ENCODE peak calls at places on chromosome 3, in five cellular contexts. One of them, this sample, is unnamed.

GRCh38 chr3:151067158-151067557 is 18.3 kb upstream of the MED12L start:
- DNase-seq in HCT116: peak; percentile 13
- DNase-seq in fibroblast of lung: no peak
- DNase-seq in GM23248: no peak
- DNase-seq in MM.1S: peak; percentile 45
- DNase-seq in this sample: no peak

GRCh38 chr3:41363830-41364523 is 164.7 kb downstream of the CTNNB1 start:
- DNase-seq in HCT116: no peak
- DNase-seq in fibroblast of lung: no peak
- DNase-seq in GM23248: no peak
- DNase-seq in MM.1S: no peak
- DNase-seq in this sample: no peak

GRCh38 chr3:119227064-119227850 is 13.4 kb downstream of the B4GALT4 start:
- DNase-seq in HCT116: no peak
- DNase-seq in fibroblast of lung: no peak
- DNase-seq in GM23248: peak; percentile 25
- DNase-seq in MM.1S: no peak
- DNase-seq in this sample: no peak

GRCh38 chr3:174581551-174581950 is 277.6 kb upstream of the NAALADL2 start:
- DNase-seq in HCT116: peak; percentile 0
- DNase-seq in fibroblast of lung: no peak
- DNase-seq in GM23248: peak; percentile 5
- DNase-seq in MM.1S: no peak
- DNase-seq in this sample: no peak

GRCh38 chr3:71117572-71118247 is 465.8 kb downstream of the FOXP1 start:
- DNase-seq in HCT116: no peak
- DNase-seq in fibroblast of lung: peak; percentile 71
- DNase-seq in GM23248: peak; percentile 47
- DNase-seq in MM.1S: no peak
- DNase-seq in this sample: peak; percentile 3

GRCh38 chr3:98482717-98483482 is 14.6 kb upstream of the OR5K2 start:
- DNase-seq in HCT116: peak; percentile 67
- DNase-seq in fibroblast of lung: no peak
- DNase-seq in GM23248: no peak
- DNase-seq in MM.1S: no peak
- DNase-seq in this sample: no peak

GRCh38 chr3:32018723-32019564 is 37.4 kb downstream of the ZNF860 start:
- DNase-seq in HCT116: peak; percentile 54
- DNase-seq in fibroblast of lung: peak; percentile 56
- DNase-seq in GM23248: peak; percentile 69
- DNase-seq in MM.1S: peak; percentile 39
- DNase-seq in this sample: peak; percentile 52

GRCh38 chr3:8303466-8303865 is 198.2 kb upstream of the LMCD1 start:
- DNase-seq in HCT116: no peak
- DNase-seq in fibroblast of lung: peak; percentile 12
- DNase-seq in GM23248: peak; percentile 25
- DNase-seq in MM.1S: no peak
- DNase-seq in this sample: no peak

GRCh38 chr3:38149701-38150100 is 11.2 kb downstream of the MYD88 start:
- DNase-seq in HCT116: no peak
- DNase-seq in fibroblast of lung: no peak
- DNase-seq in GM23248: no peak
- DNase-seq in MM.1S: no peak
- DNase-seq in this sample: no peak

GRCh38 chr3:158768361-158768787 is 33.5 kb upstream of the MFSD1 start:
- DNase-seq in HCT116: no peak
- DNase-seq in fibroblast of lung: peak; percentile 82
- DNase-seq in GM23248: peak; percentile 65
- DNase-seq in MM.1S: no peak
- DNase-seq in this sample: no peak

GRCh38 chr3:41277790-41278465 is 78.6 kb downstream of the CTNNB1 start:
- DNase-seq in HCT116: no peak
- DNase-seq in fibroblast of lung: no peak
- DNase-seq in GM23248: no peak
- DNase-seq in MM.1S: no peak
- DNase-seq in this sample: no peak

GRCh38 chr3:72282918-72283317 is 498.0 kb upstream of the PROK2 start:
- DNase-seq in HCT116: no peak
- DNase-seq in fibroblast of lung: no peak
- DNase-seq in GM23248: no peak
- DNase-seq in MM.1S: no peak
- DNase-seq in this sample: no peak
- H3K4me2 ChIP-seq in HCT116: no peak overlapping the region
- H3K4me2 ChIP-seq in fibroblast of lung: no peak overlapping the region
- H3K4me2 ChIP-seq in GM23248: no peak overlapping the region
- H3K4me2 ChIP-seq in MM.1S: no peak overlapping the region
- H3K4me2 ChIP-seq in this sample: no peak overlapping the region

GRCh38 chr3:440826-441225 is 244.3 kb downstream of the CHL1 start:
- DNase-seq in HCT116: no peak
- DNase-seq in fibroblast of lung: no peak
- DNase-seq in GM23248: no peak
- DNase-seq in MM.1S: no peak
- DNase-seq in this sample: no peak

GRCh38 chr3:435969-436492 is 239.5 kb downstream of the CHL1 start:
- DNase-seq in HCT116: no peak
- DNase-seq in fibroblast of lung: no peak
- DNase-seq in GM23248: no peak
- DNase-seq in MM.1S: no peak
- DNase-seq in this sample: no peak

GRCh38 chr3:430186-430585 is 233.6 kb downstream of the CHL1 start:
- DNase-seq in HCT116: no peak
- DNase-seq in fibroblast of lung: no peak
- DNase-seq in GM23248: no peak
- DNase-seq in MM.1S: no peak
- DNase-seq in this sample: no peak

DNA sequence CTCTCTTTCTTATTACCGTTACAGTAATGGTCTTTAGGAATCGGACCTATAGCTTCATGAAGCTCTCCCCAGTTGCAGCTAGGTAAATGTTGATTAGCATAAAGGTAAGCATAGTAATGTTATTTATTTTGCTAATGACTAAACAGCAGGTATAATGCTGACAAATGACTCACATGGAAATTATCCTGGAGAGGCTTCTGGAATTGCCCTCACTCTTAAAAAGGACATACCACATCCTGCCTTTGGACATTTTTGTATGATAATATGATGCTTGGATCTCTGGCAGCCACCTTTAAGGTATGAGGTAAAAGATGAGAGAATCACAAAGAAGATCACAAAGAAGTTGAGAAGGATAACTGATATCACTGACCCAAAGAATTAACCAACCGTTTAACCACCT is 238.6 kb downstream of the CHL1 start:
- DNase-seq in HCT116: no peak
- DNase-seq in fibroblast of lung: no peak
- DNase-seq in GM23248: no peak
- DNase-seq in MM.1S: no peak
- DNase-seq in this sample: peak; percentile 3
- H3K9me3 ChIP-seq in HCT116: peaks cover 20% of the 10 kb centered on the region
- H3K9me3 ChIP-seq in fibroblast of lung: no peaks in the 10 kb centered on the region
- H3K9me3 ChIP-seq in GM23248: no peaks in the 10 kb centered on the region
- H3K9me3 ChIP-seq in MM.1S: no peaks in the 10 kb centered on the region
- H3K9me3 ChIP-seq in this sample: peaks cover 2% of the 10 kb centered on the region

GRCh38 chr3:126952261-126952982 is 30.5 kb upstream of the PLXNA1 start:
- DNase-seq in HCT116: no peak
- DNase-seq in fibroblast of lung: no peak
- DNase-seq in GM23248: no peak
- DNase-seq in MM.1S: no peak
- DNase-seq in this sample: peak; percentile 65

GRCh38 chr3:126948980-126949535 is 33.9 kb upstream of the PLXNA1 start:
- DNase-seq in HCT116: no peak
- DNase-seq in fibroblast of lung: no peak
- DNase-seq in GM23248: no peak
- DNase-seq in MM.1S: no peak
- DNase-seq in this sample: no peak

GRCh38 chr3:126952983-126953660 is 29.8 kb upstream of the PLXNA1 start:
- DNase-seq in HCT116: no peak
- DNase-seq in fibroblast of lung: no peak
- DNase-seq in GM23248: no peak
- DNase-seq in MM.1S: no peak
- DNase-seq in this sample: peak; percentile 22

GRCh38 chr3:126954141-126954845 is 28.6 kb upstream of the PLXNA1 start:
- DNase-seq in HCT116: no peak
- DNase-seq in fibroblast of lung: no peak
- DNase-seq in GM23248: peak; percentile 35
- DNase-seq in MM.1S: no peak
- DNase-seq in this sample: peak; percentile 83

DNA sequence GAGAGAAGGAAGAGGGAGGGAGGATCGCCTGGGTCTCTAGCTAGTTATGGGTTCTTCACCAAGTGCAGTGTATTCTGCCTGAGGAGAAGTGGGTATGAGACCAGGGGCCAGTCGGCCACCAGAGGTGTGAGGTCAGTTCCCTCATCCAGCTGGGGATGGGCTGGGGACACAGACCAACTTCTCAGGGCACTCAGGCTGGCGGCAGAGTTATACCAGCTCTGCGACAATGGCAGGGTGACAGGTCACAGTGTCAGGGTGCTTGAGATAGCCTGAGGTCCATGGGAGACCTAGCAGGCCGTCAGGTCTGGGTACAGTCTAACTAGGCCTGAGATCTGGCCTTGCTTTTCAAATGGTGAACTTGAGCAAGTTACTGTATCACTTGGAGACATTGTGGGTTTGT is 31.4 kb upstream of the PLXNA1 start:
- DNase-seq in HCT116: no peak
- DNase-seq in fibroblast of lung: no peak
- DNase-seq in GM23248: no peak
- DNase-seq in MM.1S: no peak
- DNase-seq in this sample: peak; percentile 55
- H3K4me2 ChIP-seq in HCT116: no peak overlapping the region
- H3K4me2 ChIP-seq in fibroblast of lung: no peak overlapping the region
- H3K4me2 ChIP-seq in GM23248: no peak overlapping the region
- H3K4me2 ChIP-seq in MM.1S: no peak overlapping the region
- H3K4me2 ChIP-seq in this sample: no peak overlapping the region

GRCh38 chr3:14491396-14492190 is 48.5 kb downstream of the GRIP2 start:
- DNase-seq in HCT116: no peak
- DNase-seq in fibroblast of lung: no peak
- DNase-seq in GM23248: no peak
- DNase-seq in MM.1S: no peak
- DNase-seq in this sample: peak; percentile 61

GRCh38 chr3:14490831-14491230 is 49.3 kb downstream of the GRIP2 start:
- DNase-seq in HCT116: no peak
- DNase-seq in fibroblast of lung: no peak
- DNase-seq in GM23248: no peak
- DNase-seq in MM.1S: no peak
- DNase-seq in this sample: peak; percentile 39

GRCh38 chr3:14489641-14490040 is 50.5 kb downstream of the GRIP2 start:
- DNase-seq in HCT116: no peak
- DNase-seq in fibroblast of lung: no peak
- DNase-seq in GM23248: no peak
- DNase-seq in MM.1S: no peak
- DNase-seq in this sample: peak; percentile 1

GRCh38 chr3:14488286-14489036 is 51.7 kb downstream of the GRIP2 start:
- DNase-seq in HCT116: no peak
- DNase-seq in fibroblast of lung: no peak
- DNase-seq in GM23248: no peak
- DNase-seq in MM.1S: no peak
- DNase-seq in this sample: peak; percentile 52

GRCh38 chr3:14490255-14490654 is 49.9 kb downstream of the GRIP2 start:
- DNase-seq in HCT116: no peak
- DNase-seq in fibroblast of lung: no peak
- DNase-seq in GM23248: no peak
- DNase-seq in MM.1S: no peak
- DNase-seq in this sample: peak; percentile 6
- H3K9me3 ChIP-seq in HCT116: no peaks in the 10 kb centered on the region
- H3K9me3 ChIP-seq in fibroblast of lung: no peaks in the 10 kb centered on the region
- H3K9me3 ChIP-seq in GM23248: no peaks in the 10 kb centered on the region
- H3K9me3 ChIP-seq in MM.1S: no peaks in the 10 kb centered on the region
- H3K9me3 ChIP-seq in this sample: no peaks in the 10 kb centered on the region

GRCh38 chr3:101870138-101870537 is 20.8 kb downstream of the NFKBIZ start:
- DNase-seq in HCT116: no peak
- DNase-seq in fibroblast of lung: peak; percentile 33
- DNase-seq in GM23248: no peak
- DNase-seq in MM.1S: no peak
- DNase-seq in this sample: no peak
- H3K4me2 ChIP-seq in HCT116: no peak overlapping the region
- H3K4me2 ChIP-seq in fibroblast of lung: no peak overlapping the region
- H3K4me2 ChIP-seq in GM23248: no peak overlapping the region
- H3K4me2 ChIP-seq in MM.1S: no peak overlapping the region
- H3K4me2 ChIP-seq in this sample: no peak overlapping the region

DNA sequence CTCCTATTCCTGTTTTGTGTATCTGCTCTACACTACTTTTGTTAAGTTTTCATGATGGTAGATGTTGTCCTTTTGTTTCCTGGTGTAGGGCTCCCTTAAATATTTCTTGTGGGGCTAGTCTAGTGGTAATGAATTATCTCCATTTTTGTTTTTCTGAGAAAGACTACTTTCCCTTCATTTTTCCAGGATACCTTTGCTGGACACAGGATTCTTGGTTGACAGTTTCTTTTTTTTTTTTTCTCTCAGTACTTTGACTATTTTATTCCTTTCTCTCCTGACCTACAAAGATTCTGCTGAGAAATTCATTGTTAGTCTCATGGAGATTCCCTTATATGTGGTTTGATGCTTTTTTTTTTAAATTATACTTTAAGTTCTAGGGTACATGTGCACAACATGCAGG is 38.0 kb downstream of the FAIM start:
- DNase-seq in HCT116: no peak
- DNase-seq in fibroblast of lung: no peak
- DNase-seq in GM23248: no peak
- DNase-seq in MM.1S: no peak
- DNase-seq in this sample: no peak
- H3K9me3 ChIP-seq in HCT116: peaks cover 6% of the 10 kb centered on the region
- H3K9me3 ChIP-seq in fibroblast of lung: no peaks in the 10 kb centered on the region
- H3K9me3 ChIP-seq in GM23248: no peaks in the 10 kb centered on the region
- H3K9me3 ChIP-seq in MM.1S: no peaks in the 10 kb centered on the region
- H3K9me3 ChIP-seq in this sample: no peaks in the 10 kb centered on the region

DNA sequence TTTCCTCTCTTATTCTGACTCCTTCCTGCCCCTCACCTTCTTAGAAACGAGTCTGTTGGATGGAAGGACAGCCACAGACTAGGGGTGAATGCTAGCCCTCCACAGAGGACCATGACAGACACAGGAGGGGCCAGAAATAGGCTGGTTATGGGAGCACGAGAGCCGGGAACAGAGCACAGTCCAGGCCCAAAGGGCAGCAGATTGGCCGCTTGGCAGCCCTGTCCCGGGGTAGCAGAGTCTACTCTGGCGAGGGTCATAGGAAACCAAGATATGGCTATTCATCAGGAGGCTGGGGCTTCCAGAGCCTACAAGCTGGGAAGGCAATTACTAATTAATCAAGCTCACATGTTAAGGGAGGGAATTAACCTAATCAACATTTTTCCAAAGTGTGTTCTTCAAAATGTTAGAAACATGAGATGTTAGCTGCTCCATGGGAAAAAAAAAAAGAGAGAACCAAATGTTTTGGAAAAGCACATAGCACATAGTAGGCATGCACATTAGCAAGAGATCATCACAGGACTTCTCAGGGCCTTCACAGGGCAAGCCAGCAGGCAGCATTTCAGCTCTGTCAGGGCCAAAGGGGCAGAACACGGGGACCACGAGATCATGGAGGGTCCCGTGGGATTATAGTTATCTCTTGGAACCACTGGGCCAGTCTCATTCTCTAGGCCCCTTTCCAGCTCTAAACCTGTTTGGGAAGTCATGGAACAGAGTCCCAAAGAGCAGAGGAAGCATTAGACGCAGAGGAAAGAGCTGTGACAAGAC is 13.3 kb downstream of the SEMA3G start:
- DNase-seq in HCT116: no peak
- DNase-seq in fibroblast of lung: no peak
- DNase-seq in GM23248: no peak
- DNase-seq in MM.1S: no peak
- DNase-seq in this sample: no peak
- H3K4me2 ChIP-seq in HCT116: no peak overlapping the region
- H3K4me2 ChIP-seq in fibroblast of lung: no peak overlapping the region
- H3K4me2 ChIP-seq in GM23248: no peak overlapping the region
- H3K4me2 ChIP-seq in MM.1S: no peak overlapping the region
- H3K4me2 ChIP-seq in this sample: no peak overlapping the region

GRCh38 chr3:39869890-39870289 is 60.5 kb downstream of the MYRIP start:
- DNase-seq in HCT116: no peak
- DNase-seq in fibroblast of lung: no peak
- DNase-seq in GM23248: no peak
- DNase-seq in MM.1S: no peak
- DNase-seq in this sample: no peak
- H3K9me3 ChIP-seq in HCT116: no peaks in the 10 kb centered on the region
- H3K9me3 ChIP-seq in fibroblast of lung: no peaks in the 10 kb centered on the region
- H3K9me3 ChIP-seq in GM23248: no peaks in the 10 kb centered on the region
- H3K9me3 ChIP-seq in MM.1S: no peaks in the 10 kb centered on the region
- H3K9me3 ChIP-seq in this sample: peaks cover 2% of the 10 kb centered on the region

This sample was measured in osteoblast.